ENCODE peak calls at places on chromosomes 6 and 20, in five cellular contexts. R, W, V, E and Y are unnamed samples.

GRCh38 chr20:2463616-2464365 is 6.8 kb downstream of the SNRPB start:
- DNase-seq in R (no peak), W (no peak), V (no peak), E (no peak), Y (no peak)

GRCh38 chr6:71404145-71404966 is 115.7 kb downstream of the OGFRL1 start:
- DNase-seq in R (no peak), W (no peak), V (no peak), E (peak), Y (peak)

GRCh38 chr6:145735356-145736165 is at the start of gene EPM2A:
- DNase-seq in R (peak), W (peak), V (peak), E (peak), Y (peak)

GRCh38 chr6:43494766-43495165 is 15.4 kb downstream of the LRRC73 start:
- DNase-seq in R (no peak), W (no peak), V (no peak), E (no peak), Y (no peak)

GRCh38 chr20:62603021-62603906 is 39.0 kb upstream of the SLCO4A1 start:
- DNase-seq in R (peak), W (peak), V (peak), E (peak), Y (peak)

GRCh38 chr6:130943738-130944137 is 116.5 kb downstream of the SMLR1 start:
- DNase-seq in R (no peak), W (no peak), V (no peak), E (no peak), Y (no peak)

GRCh38 chr6:43263314-43264178 is 20.3 kb downstream of the TTBK1 start:
- DNase-seq in R (peak), W (peak), V (peak), E (peak), Y (peak)

GRCh38 chr6:106981901-106982300 is 7.4 kb upstream of the CD24 start:
- DNase-seq in R (no peak), W (no peak), V (no peak), E (peak), Y (no peak)

GRCh38 chr20:1500496-1500895 is 9.3 kb upstream of the SIRPB2 start:
- DNase-seq in R (no peak), W (no peak), V (no peak), E (no peak), Y (no peak)

GRCh38 chr6:109174911-109175310 is 79.6 kb downstream of the CEP57L1 start:
- DNase-seq in R (no peak), W (no peak), V (no peak), E (peak), Y (peak)

GRCh38 chr6:98783578-98783977 is 50.8 kb upstream of the POU3F2 start:
- DNase-seq in R (no peak), W (no peak), V (no peak), E (no peak), Y (no peak)

GRCh38 chr6:34102099-34102656 is 43.7 kb downstream of the GRM4 start:
- DNase-seq in R (no peak), W (no peak), V (no peak), E (no peak), Y (no peak)

DNA sequence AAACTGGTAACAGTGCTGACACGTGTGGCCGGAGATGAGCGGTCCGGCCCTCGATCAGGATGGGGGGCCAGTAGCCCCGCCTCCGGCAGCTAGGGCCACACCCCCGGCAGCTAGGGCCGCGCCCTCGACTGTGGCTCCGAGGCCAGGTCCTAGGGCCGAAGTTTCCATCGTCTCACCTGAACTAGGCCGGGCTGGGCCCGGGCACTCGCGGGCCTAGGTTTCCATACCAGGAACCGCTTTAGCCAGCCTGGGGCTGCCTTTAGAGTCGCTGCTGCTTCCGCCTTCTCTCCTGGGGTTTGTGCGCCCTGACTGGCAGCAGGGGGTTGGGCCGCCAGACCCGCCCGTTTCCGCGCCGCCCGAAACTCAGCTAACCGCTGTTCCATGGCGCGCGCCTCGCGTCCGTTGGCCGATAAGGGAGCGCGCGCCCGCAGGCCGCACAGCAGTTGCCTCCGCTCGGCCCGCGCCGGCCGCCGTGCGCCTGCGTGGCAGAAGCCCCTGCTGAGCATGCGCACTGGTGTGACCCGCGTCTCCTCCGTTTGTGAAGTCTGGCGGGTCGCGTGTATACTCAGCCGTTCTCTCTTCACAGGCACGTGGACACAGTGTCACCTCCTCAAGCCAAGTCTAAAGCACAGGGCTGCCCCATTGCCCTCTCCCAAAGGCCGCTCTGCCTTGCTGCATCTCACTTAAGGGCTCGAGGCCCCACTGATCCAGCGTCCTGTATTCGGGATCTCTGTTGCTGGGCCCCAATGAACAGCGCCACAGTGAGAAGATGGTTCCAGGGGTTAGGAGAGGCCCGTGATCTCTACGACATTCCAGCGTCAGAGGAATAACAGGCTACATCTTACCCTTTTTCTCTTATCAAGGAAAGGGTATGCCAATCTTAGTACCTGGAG is at the start of gene SAYSD1:
- DNase-seq in R (peak), W (peak), V (peak), E (peak), Y (peak)
- TF ChIP-seq CTCF in R (no peak), W (no peak), V (no peak), E (no peak), Y (no peak)

DNA sequence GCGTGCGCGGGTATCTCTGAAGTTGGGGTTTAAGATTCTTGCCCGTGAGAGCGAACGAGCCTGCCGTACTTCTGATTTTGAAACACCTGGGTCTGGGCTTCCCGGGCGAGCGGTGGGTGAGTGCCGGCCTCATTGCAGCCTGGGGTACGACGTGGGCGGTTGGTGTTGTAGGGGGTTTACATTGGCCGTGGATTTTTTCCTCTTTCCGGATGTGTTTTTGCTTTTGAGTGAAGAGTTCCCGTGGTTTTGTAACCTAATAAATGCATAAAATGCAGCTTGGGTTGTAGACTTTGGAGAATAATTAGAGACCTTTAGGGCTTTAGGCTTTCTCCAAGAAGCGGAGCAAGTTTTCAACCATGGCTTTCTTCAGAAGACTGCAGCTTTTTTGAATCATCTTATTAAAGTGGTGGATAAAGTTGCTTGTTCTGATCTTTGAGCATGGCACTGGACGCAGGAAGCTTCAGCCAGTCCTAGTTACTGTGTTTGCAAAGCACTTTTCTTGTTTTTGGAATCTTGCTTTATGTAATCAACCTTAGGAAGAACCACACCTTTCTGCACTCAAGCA is 314 bp downstream of the FARS2 start:
- DNase-seq in R (no peak), W (no peak), V (no peak), E (no peak), Y (no peak)
- TF ChIP-seq CTCF in R (no peak), W (no peak), V (no peak), E (no peak), Y (no peak)

GRCh38 chr6:138286698-138287097 is 68.4 kb upstream of the PBOV1 start:
- DNase-seq in R (no peak), W (no peak), V (no peak), E (no peak), Y (no peak)

GRCh38 chr6:138289739-138290138 is 71.4 kb upstream of the PBOV1 start:
- DNase-seq in R (no peak), W (no peak), V (no peak), E (no peak), Y (no peak)

GRCh38 chr6:138287144-138287955 is 69.1 kb upstream of the PBOV1 start:
- DNase-seq in R (peak), W (no peak), V (no peak), E (no peak), Y (no peak)

GRCh38 chr6:138290563-138290962 is 72.3 kb upstream of the PBOV1 start:
- DNase-seq in R (no peak), W (no peak), V (no peak), E (peak), Y (no peak)

DNA sequence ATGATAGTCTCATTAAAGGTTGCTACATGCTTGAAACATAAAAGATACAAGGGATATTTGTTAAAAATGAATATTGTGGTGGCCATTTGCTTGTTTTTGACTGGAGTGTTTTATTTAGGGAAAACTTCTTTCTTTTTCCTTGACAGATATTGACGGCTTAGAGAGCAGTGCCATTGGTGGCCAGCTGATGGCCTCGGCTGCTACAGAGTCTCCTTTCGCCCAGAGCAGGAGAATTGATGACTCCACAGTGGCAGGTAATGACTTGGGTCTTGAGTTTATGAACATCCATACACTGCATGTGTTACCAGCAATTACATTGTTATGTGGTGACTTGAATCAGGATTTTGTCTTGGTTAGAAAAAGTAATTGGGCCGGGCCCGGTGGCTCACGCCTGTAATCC is 67.5 kb upstream of the PBOV1 start:
- DNase-seq in R (no peak), W (no peak), V (no peak), E (no peak), Y (no peak)
- TF ChIP-seq CTCF in R (no peak), W (no peak), V (peak), E (no peak), Y (no peak)

GRCh38 chr20:46581386-46581785 is 30.9 kb upstream of the OCSTAMP start:
- DNase-seq in R (no peak), W (no peak), V (no peak), E (no peak), Y (no peak)
- TF ChIP-seq CTCF in R (no peak), W (no peak), V (no peak), E (no peak), Y (no peak)

GRCh38 chr6:62746161-62746560 is 460.1 kb upstream of the KHDRBS2 start:
- DNase-seq in R (no peak), W (no peak), V (no peak), E (no peak), Y (no peak)

GRCh38 chr6:62746968-62747367 is 460.9 kb upstream of the KHDRBS2 start:
- DNase-seq in R (no peak), W (no peak), V (no peak), E (no peak), Y (no peak)
- TF ChIP-seq CTCF in R (no peak), W (no peak), V (no peak), E (no peak), Y (no peak)

DNA sequence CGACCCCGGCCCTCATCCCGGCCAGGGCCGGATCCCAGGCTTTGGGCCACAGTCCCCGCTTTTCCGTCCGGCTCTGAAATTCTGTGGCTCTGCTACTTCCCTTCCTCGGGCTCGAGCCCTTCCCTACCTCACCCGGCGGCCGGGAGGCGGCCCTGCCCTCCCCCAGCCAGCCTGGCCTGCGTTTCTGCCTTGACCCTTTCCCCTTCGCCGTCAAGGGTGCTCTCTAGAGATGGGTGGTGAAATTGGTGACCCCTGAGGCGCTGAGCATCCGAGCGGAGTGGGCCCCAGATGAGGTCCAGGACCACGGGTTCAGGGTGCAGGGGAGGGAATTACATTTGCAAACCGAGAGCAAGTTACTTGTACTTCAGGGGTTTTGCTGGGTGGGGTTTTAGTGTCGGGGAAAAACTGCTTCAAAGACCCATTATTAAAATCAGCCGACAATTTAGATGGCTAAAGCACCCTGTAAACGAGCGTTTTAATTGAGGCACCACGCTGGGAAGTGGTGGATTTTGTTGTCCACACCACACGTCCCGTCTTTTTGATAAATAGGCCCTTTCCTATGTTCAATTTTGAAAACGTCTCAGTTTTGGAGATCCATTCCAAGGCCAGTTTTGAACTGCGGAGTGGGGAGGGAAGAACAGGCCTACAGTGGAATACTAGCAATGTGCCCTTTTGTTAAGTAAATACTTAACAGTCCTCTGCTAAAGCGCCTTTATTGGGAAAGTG is 9.9 kb downstream of the TFAP2A start:
- DNase-seq in R (no peak), W (no peak), V (no peak), E (no peak), Y (no peak)
- TF ChIP-seq CTCF in R (no peak), W (no peak), V (no peak), E (no peak), Y (no peak)

GRCh38 chr20:10412591-10413408 is 21.2 kb downstream of the MKKS start:
- DNase-seq in R (no peak), W (no peak), V (no peak), E (no peak), Y (no peak)
- TF ChIP-seq CTCF in R (no peak), W (no peak), V (no peak), E (peak), Y (peak)

GRCh38 chr20:63976980-63977391 is 2.5 kb downstream of the SAMD10 start:
- DNase-seq in R (peak), W (no peak), V (no peak), E (no peak), Y (no peak)

GRCh38 chr20:63973160-63973479 is 3.4 kb upstream of the ZNF512B start:
- DNase-seq in R (peak), W (no peak), V (no peak), E (no peak), Y (no peak)

GRCh38 chr20:63973636-63974401 is 4.1 kb upstream of the ZNF512B start:
- DNase-seq in R (peak), W (peak), V (peak), E (peak), Y (no peak)

GRCh38 chr20:63972312-63973159 is 2.8 kb upstream of the ZNF512B start:
- DNase-seq in R (peak), W (no peak), V (peak), E (no peak), Y (no peak)

DNA sequence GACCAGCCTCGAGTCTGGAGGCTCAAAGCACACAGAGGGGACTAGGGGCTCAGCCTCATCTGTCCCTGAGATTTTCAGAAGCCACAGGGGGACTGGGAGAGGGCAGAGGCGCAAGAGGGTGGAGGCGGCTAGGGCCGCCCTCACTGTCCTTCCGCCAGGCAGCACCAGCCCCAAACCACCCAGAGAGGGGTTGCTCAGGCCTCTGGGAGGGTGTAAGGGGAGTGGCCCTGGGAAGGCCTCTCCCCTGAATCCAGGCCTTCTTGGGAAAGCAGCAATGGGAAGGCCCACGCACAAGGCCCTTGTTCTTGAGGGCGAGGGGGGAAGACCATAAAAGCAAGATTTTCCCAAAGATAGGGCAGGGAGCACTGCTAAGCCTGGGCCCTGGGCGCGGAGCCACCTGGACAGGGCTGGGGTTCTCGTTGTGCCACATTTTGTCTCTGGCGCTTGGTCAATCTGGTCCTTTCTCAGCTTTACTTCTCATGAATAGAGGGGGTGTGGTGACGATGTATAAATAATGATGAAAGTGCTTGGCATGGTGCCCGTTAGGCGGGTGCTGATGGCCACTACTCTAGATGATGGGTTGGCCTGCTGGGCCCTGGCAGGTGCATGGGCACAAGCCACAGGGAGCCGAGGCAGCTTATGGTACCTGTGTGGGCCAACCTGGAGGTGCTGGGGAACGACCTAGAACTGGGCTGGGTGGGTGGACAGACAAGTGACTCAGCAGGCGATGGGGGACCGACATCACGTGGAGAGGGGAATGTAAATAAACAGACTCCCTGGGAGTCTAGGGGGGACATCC is 4.8 kb downstream of the SAMD10 start:
- DNase-seq in R (peak), W (no peak), V (peak), E (no peak), Y (no peak)
- TF ChIP-seq CTCF in R (no peak), W (no peak), V (no peak), E (no peak), Y (no peak)